ENCODE peak calls at places on chromosomes 1 and 21, in eight cellular contexts. One of them, this sample, is unnamed.

GRCh38 chr21:30340714-30341573 is 3.5 kb upstream of the KRTAP27-1 start:
- ATAC-seq in activated naive CD8-positive, alpha-beta T cell treated with anti-CD3 and anti-CD28 coated beads, Interleukin-2, amount 10 ng/mL, durations not matched to agents 7 days and 5 days: no peak
- ATAC-seq in effector memory CD8-positive, alpha-beta T cell: no peak
- ATAC-seq in central memory CD8-positive, alpha-beta T cell: no peak
- ATAC-seq in CD4-positive, alpha-beta T cell: no peak
- ATAC-seq in natural killer cell: no peak
- ATAC-seq in memory B cell: no peak
- ATAC-seq in activated T-cell treated with anti-CD3 and anti-CD28 coated beads, Interleukin-2, amount 50 U/mL, for 4 hours: no peak
- ATAC-seq in this sample: no peak

GRCh38 chr1:31376374-31377134 is 3.7 kb upstream of the FABP3 start:
- ATAC-seq in memory B cell: no peak
- ATAC-seq in CD4-positive, alpha-beta T cell: no peak
- ATAC-seq in effector memory CD8-positive, alpha-beta T cell: no peak
- ATAC-seq in central memory CD8-positive, alpha-beta T cell: no peak
- ATAC-seq in activated naive CD8-positive, alpha-beta T cell treated with anti-CD3 and anti-CD28 coated beads, Interleukin-2, amount 10 ng/mL, durations not matched to agents 7 days and 5 days: no peak
- ATAC-seq in natural killer cell: no peak
- ATAC-seq in activated T-cell treated with anti-CD3 and anti-CD28 coated beads, Interleukin-2, amount 50 U/mL, for 4 hours: no peak
- ATAC-seq in this sample: no peak

GRCh38 chr1:165647970-165648369 is 16.9 kb downstream of the MGST3 start:
- ATAC-seq in natural killer cell: no peak
- ATAC-seq in central memory CD8-positive, alpha-beta T cell: no peak
- ATAC-seq in CD4-positive, alpha-beta T cell: no peak
- ATAC-seq in activated T-cell treated with anti-CD3 and anti-CD28 coated beads, Interleukin-2, amount 50 U/mL, for 4 hours: no peak
- ATAC-seq in effector memory CD8-positive, alpha-beta T cell: no peak
- ATAC-seq in activated naive CD8-positive, alpha-beta T cell treated with anti-CD3 and anti-CD28 coated beads, Interleukin-2, amount 10 ng/mL, durations not matched to agents 7 days and 5 days: no peak
- ATAC-seq in memory B cell: no peak
- ATAC-seq in this sample: no peak

GRCh38 chr1:209015092-209015491 is 568.4 kb upstream of the CAMK1G start:
- ATAC-seq in activated T-cell treated with anti-CD3 and anti-CD28 coated beads, Interleukin-2, amount 50 U/mL, for 4 hours: no peak
- ATAC-seq in CD4-positive, alpha-beta T cell: no peak
- ATAC-seq in memory B cell: no peak
- ATAC-seq in central memory CD8-positive, alpha-beta T cell: no peak
- ATAC-seq in natural killer cell: no peak
- ATAC-seq in effector memory CD8-positive, alpha-beta T cell: no peak
- ATAC-seq in activated naive CD8-positive, alpha-beta T cell treated with anti-CD3 and anti-CD28 coated beads, Interleukin-2, amount 10 ng/mL, durations not matched to agents 7 days and 5 days: no peak
- ATAC-seq in this sample: no peak

GRCh38 chr1:56019472-56019871 is 559.9 kb downstream of the PLPP3 start:
- ATAC-seq in activated T-cell treated with anti-CD3 and anti-CD28 coated beads, Interleukin-2, amount 50 U/mL, for 4 hours: no peak
- ATAC-seq in CD4-positive, alpha-beta T cell: no peak
- ATAC-seq in natural killer cell: no peak
- ATAC-seq in central memory CD8-positive, alpha-beta T cell: no peak
- ATAC-seq in activated naive CD8-positive, alpha-beta T cell treated with anti-CD3 and anti-CD28 coated beads, Interleukin-2, amount 10 ng/mL, durations not matched to agents 7 days and 5 days: no peak
- ATAC-seq in memory B cell: no peak
- ATAC-seq in effector memory CD8-positive, alpha-beta T cell: no peak
- ATAC-seq in this sample: no peak

GRCh38 chr1:198763298-198763714 is 124.5 kb downstream of the PTPRC start:
- ATAC-seq in effector memory CD8-positive, alpha-beta T cell: no peak
- ATAC-seq in CD4-positive, alpha-beta T cell: no peak
- ATAC-seq in activated naive CD8-positive, alpha-beta T cell treated with anti-CD3 and anti-CD28 coated beads, Interleukin-2, amount 10 ng/mL, durations not matched to agents 7 days and 5 days: peak; percentile 48
- ATAC-seq in activated T-cell treated with anti-CD3 and anti-CD28 coated beads, Interleukin-2, amount 50 U/mL, for 4 hours: no peak
- ATAC-seq in memory B cell: no peak
- ATAC-seq in natural killer cell: peak; percentile 47
- ATAC-seq in central memory CD8-positive, alpha-beta T cell: no peak
- ATAC-seq in this sample: peak; percentile 27

GRCh38 chr1:38763106-38763505 is 96.5 kb downstream of the RRAGC start:
- ATAC-seq in natural killer cell: no peak
- ATAC-seq in central memory CD8-positive, alpha-beta T cell: no peak
- ATAC-seq in activated naive CD8-positive, alpha-beta T cell treated with anti-CD3 and anti-CD28 coated beads, Interleukin-2, amount 10 ng/mL, durations not matched to agents 7 days and 5 days: no peak
- ATAC-seq in memory B cell: no peak
- ATAC-seq in effector memory CD8-positive, alpha-beta T cell: no peak
- ATAC-seq in activated T-cell treated with anti-CD3 and anti-CD28 coated beads, Interleukin-2, amount 50 U/mL, for 4 hours: no peak
- ATAC-seq in CD4-positive, alpha-beta T cell: no peak
- ATAC-seq in this sample: no peak

GRCh38 chr1:14928412-14928811 is 225.1 kb upstream of the TMEM51 start:
- ATAC-seq in CD4-positive, alpha-beta T cell: no peak
- ATAC-seq in natural killer cell: no peak
- ATAC-seq in activated naive CD8-positive, alpha-beta T cell treated with anti-CD3 and anti-CD28 coated beads, Interleukin-2, amount 10 ng/mL, durations not matched to agents 7 days and 5 days: no peak
- ATAC-seq in memory B cell: no peak
- ATAC-seq in central memory CD8-positive, alpha-beta T cell: no peak
- ATAC-seq in effector memory CD8-positive, alpha-beta T cell: no peak
- ATAC-seq in activated T-cell treated with anti-CD3 and anti-CD28 coated beads, Interleukin-2, amount 50 U/mL, for 4 hours: no peak
- ATAC-seq in this sample: no peak

GRCh38 chr1:246801241-246802020 is 77.2 kb downstream of the SCCPDH start:
- ATAC-seq in activated T-cell treated with anti-CD3 and anti-CD28 coated beads, Interleukin-2, amount 50 U/mL, for 4 hours: no peak
- ATAC-seq in CD4-positive, alpha-beta T cell: no peak
- ATAC-seq in memory B cell: no peak
- ATAC-seq in effector memory CD8-positive, alpha-beta T cell: no peak
- ATAC-seq in central memory CD8-positive, alpha-beta T cell: no peak
- ATAC-seq in natural killer cell: no peak
- ATAC-seq in activated naive CD8-positive, alpha-beta T cell treated with anti-CD3 and anti-CD28 coated beads, Interleukin-2, amount 10 ng/mL, durations not matched to agents 7 days and 5 days: no peak
- ATAC-seq in this sample: no peak

GRCh38 chr1:198534540-198535413 is 5.7 kb downstream of the ATP6V1G3 start:
- ATAC-seq in activated naive CD8-positive, alpha-beta T cell treated with anti-CD3 and anti-CD28 coated beads, Interleukin-2, amount 10 ng/mL, durations not matched to agents 7 days and 5 days: peak; percentile 38
- ATAC-seq in central memory CD8-positive, alpha-beta T cell: peak; percentile 40
- ATAC-seq in memory B cell: peak; percentile 74
- ATAC-seq in natural killer cell: no peak
- ATAC-seq in CD4-positive, alpha-beta T cell: peak; percentile 48
- ATAC-seq in effector memory CD8-positive, alpha-beta T cell: peak; percentile 42
- ATAC-seq in activated T-cell treated with anti-CD3 and anti-CD28 coated beads, Interleukin-2, amount 50 U/mL, for 4 hours: peak; percentile 35
- ATAC-seq in this sample: peak; percentile 56

GRCh38 chr1:119541389-119541788 is 34.4 kb downstream of the HSD3B1 start:
- ATAC-seq in CD4-positive, alpha-beta T cell: no peak
- ATAC-seq in activated T-cell treated with anti-CD3 and anti-CD28 coated beads, Interleukin-2, amount 50 U/mL, for 4 hours: no peak
- ATAC-seq in central memory CD8-positive, alpha-beta T cell: no peak
- ATAC-seq in activated naive CD8-positive, alpha-beta T cell treated with anti-CD3 and anti-CD28 coated beads, Interleukin-2, amount 10 ng/mL, durations not matched to agents 7 days and 5 days: no peak
- ATAC-seq in memory B cell: no peak
- ATAC-seq in natural killer cell: no peak
- ATAC-seq in effector memory CD8-positive, alpha-beta T cell: no peak
- ATAC-seq in this sample: no peak

This sample was measured in activated CD4-positive, CD25-positive, alpha-beta regulatory T cell treated with anti-CD3 and anti-CD28 coated beads, Interleukin-2, amount 50 U/mL, for 24 hours.